ENCODE peak calls at places on chromosomes 7 and 10, in five cellular contexts. V is SJSA1, Z is AG08396, C is A172, I is anterior cingulate cortex. R is an unnamed sample.

GRCh38 chr10:72062832-72063702 is 25.3 kb downstream of the SPOCK2 start:
- DNase-seq in V (no peak), Z (no peak), C (no peak), I (no peak), R (no peak)

GRCh38 chr10:84329094-84329611 is 764 bp downstream of the CCSER2 start:
- DNase-seq in V (peak; percentile 64), Z (peak; percentile 34), C (peak; percentile 41), I (no peak), R (no peak)

GRCh38 chr10:44973323-44974081 is 5.1 kb downstream of the DEPP1 start:
- DNase-seq in V (no peak), Z (no peak), C (no peak), I (no peak), R (no peak)

GRCh38 chr10:123491692-123492415 is 174.3 kb upstream of the GPR26 start:
- DNase-seq in V (no peak), Z (no peak), C (no peak), I (no peak), R (no peak)

GRCh38 chr7:378551-379455 is 88.8 kb downstream of the FOXL3 start:
- DNase-seq in V (no peak), Z (no peak), C (no peak), I (no peak), R (no peak)

GRCh38 chr10:78188459-78188858 is 154.8 kb downstream of the RPS24 start:
- DNase-seq in V (no peak), Z (no peak), C (no peak), I (no peak), R (no peak)

GRCh38 chr7:64574481-64575159 is 11.7 kb upstream of the ZNF680 start:
- DNase-seq in V (no peak), Z (peak; percentile 75), C (no peak), I (no peak), R (peak; percentile 87)

GRCh38 chr7:50962962-50963374 is 180.3 kb upstream of the GRB10 start:
- DNase-seq in V (peak; percentile 73), Z (peak; percentile 43), C (peak; percentile 100), I (no peak), R (no peak)

GRCh38 chr10:5094265-5095205 is at the start of gene AKR1C3:
- DNase-seq in V (peak; percentile 57), Z (peak; percentile 42), C (peak; percentile 82), I (no peak), R (peak; percentile 25)

GRCh38 chr7:149317986-149318672 is 56.1 kb downstream of the ZNF783 start:
- DNase-seq in V (no peak), Z (no peak), C (no peak), I (no peak), R (no peak)

GRCh38 chr10:132385721-132386418 is 11.1 kb upstream of the PWWP2B start:
- DNase-seq in V (no peak), Z (no peak), C (no peak), I (no peak), R (no peak)

GRCh38 chr10:6990891-6991290 is 410.8 kb upstream of the PRKCQ start:
- DNase-seq in V (no peak), Z (no peak), C (no peak), I (no peak), R (no peak)